ENCODE peak calls at places on chromosome 7, in four cellular contexts. One of them, this sample, is unnamed.

GRCh38 chr7:158322616-158323530 is 264.8 kb downstream of the PTPRN2 start:
- DNase-seq in suprapubic skin: no peak
- DNase-seq in fibroblast of mammary gland: no peak
- DNase-seq in upper lobe of right lung: no peak
- DNase-seq in this sample: no peak

GRCh38 chr7:33195264-33195663 is 65.9 kb downstream of the BBS9 start:
- DNase-seq in fibroblast of mammary gland: peak; percentile 96
- DNase-seq in suprapubic skin: no peak
- DNase-seq in upper lobe of right lung: no peak
- DNase-seq in this sample: peak; percentile 77

GRCh38 chr7:66974986-66975590 is 20.3 kb downstream of the SBDS start:
- DNase-seq in upper lobe of right lung: no peak
- DNase-seq in suprapubic skin: no peak
- DNase-seq in fibroblast of mammary gland: peak; percentile 29
- DNase-seq in this sample: no peak

GRCh38 chr7:44259547-44260457 is 59.0 kb downstream of the YKT6 start:
- DNase-seq in suprapubic skin: no peak
- DNase-seq in fibroblast of mammary gland: peak; percentile 99
- DNase-seq in upper lobe of right lung: no peak
- DNase-seq in this sample: peak; percentile 99

GRCh38 chr7:2713370-2713769 is 25.4 kb downstream of the AMZ1 start:
- DNase-seq in upper lobe of right lung: no peak
- DNase-seq in fibroblast of mammary gland: no peak
- DNase-seq in suprapubic skin: no peak
- DNase-seq in this sample: no peak

GRCh38 chr7:112144284-112145059 is 61.7 kb downstream of the DOCK4 start:
- DNase-seq in upper lobe of right lung: no peak
- DNase-seq in suprapubic skin: no peak
- DNase-seq in fibroblast of mammary gland: peak; percentile 29
- DNase-seq in this sample: peak; percentile 62

GRCh38 chr7:8365499-8366110 is 67.8 kb upstream of the NXPH1 start:
- DNase-seq in fibroblast of mammary gland: no peak
- DNase-seq in upper lobe of right lung: no peak
- DNase-seq in suprapubic skin: no peak
- DNase-seq in this sample: no peak

GRCh38 chr7:91541641-91542040 is 277.4 kb downstream of the FZD1 start:
- DNase-seq in upper lobe of right lung: no peak
- DNase-seq in fibroblast of mammary gland: no peak
- DNase-seq in suprapubic skin: no peak
- DNase-seq in this sample: peak; percentile 27

GRCh38 chr7:133691727-133692450 is 435.3 kb upstream of the LRGUK start:
- DNase-seq in suprapubic skin: no peak
- DNase-seq in fibroblast of mammary gland: peak; percentile 80
- DNase-seq in upper lobe of right lung: no peak
- DNase-seq in this sample: peak; percentile 90

GRCh38 chr7:36880108-36880507 is 155.8 kb upstream of the AOAH start:
- DNase-seq in fibroblast of mammary gland: no peak
- DNase-seq in upper lobe of right lung: no peak
- DNase-seq in suprapubic skin: no peak
- DNase-seq in this sample: no peak

GRCh38 chr7:36884863-36885262 is 160.6 kb upstream of the AOAH start:
- DNase-seq in fibroblast of mammary gland: no peak
- DNase-seq in suprapubic skin: no peak
- DNase-seq in upper lobe of right lung: no peak
- DNase-seq in this sample: no peak

GRCh38 chr7:36878288-36878687 is 154.0 kb upstream of the AOAH start:
- DNase-seq in suprapubic skin: no peak
- DNase-seq in fibroblast of mammary gland: no peak
- DNase-seq in upper lobe of right lung: no peak
- DNase-seq in this sample: no peak

GRCh38 chr7:36879021-36879420 is 154.7 kb upstream of the AOAH start:
- DNase-seq in fibroblast of mammary gland: no peak
- DNase-seq in suprapubic skin: no peak
- DNase-seq in upper lobe of right lung: no peak
- DNase-seq in this sample: no peak

DNA sequence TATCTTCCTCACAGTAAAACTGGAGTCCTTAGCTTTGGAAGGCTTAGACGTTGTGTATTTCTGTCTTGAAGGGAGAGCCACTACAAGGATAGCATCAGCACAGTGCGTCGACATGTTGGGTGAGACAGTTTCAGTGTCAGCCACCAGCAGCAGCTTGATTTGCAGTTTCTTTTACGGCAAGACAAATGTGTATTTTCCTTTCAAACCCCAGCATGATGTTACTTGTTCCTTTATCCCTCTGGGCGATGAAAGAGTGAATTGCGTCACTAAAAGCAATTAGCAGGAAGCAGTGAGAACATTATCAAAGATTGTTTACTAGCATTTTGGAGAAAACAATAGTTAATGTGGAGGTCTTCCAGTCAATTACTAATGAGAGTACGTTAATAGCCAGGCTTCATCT is 156.9 kb upstream of the AOAH start:
- DNase-seq in fibroblast of mammary gland: no peak
- DNase-seq in suprapubic skin: no peak
- DNase-seq in upper lobe of right lung: no peak
- DNase-seq in this sample: no peak
- TF ChIP-seq CTCF in fibroblast of mammary gland: no peak
- TF ChIP-seq CTCF in suprapubic skin: no peak
- TF ChIP-seq CTCF in upper lobe of right lung: no peak
- TF ChIP-seq CTCF in this sample: no peak

GRCh38 chr7:4845740-4846142 is 16.1 kb downstream of the PAPOLB start:
- DNase-seq in fibroblast of mammary gland: peak; percentile 7
- DNase-seq in suprapubic skin: peak; percentile 49
- DNase-seq in upper lobe of right lung: peak; percentile 48
- DNase-seq in this sample: peak; percentile 20
- TF ChIP-seq CTCF in fibroblast of mammary gland: no peak
- TF ChIP-seq CTCF in suprapubic skin: no peak
- TF ChIP-seq CTCF in upper lobe of right lung: peak; percentile 21
- TF ChIP-seq CTCF in this sample: peak; percentile 32

GRCh38 chr7:149150981-149151380 is 3.7 kb downstream of the ZNF398 start:
- DNase-seq in suprapubic skin: no peak
- DNase-seq in fibroblast of mammary gland: no peak
- DNase-seq in upper lobe of right lung: no peak
- DNase-seq in this sample: no peak

GRCh38 chr7:149153346-149153745 is 6.1 kb downstream of the ZNF398 start:
- DNase-seq in suprapubic skin: no peak
- DNase-seq in upper lobe of right lung: no peak
- DNase-seq in fibroblast of mammary gland: no peak
- DNase-seq in this sample: no peak

GRCh38 chr7:149144996-149145850 is 2.0 kb upstream of the ZNF398 start:
- DNase-seq in suprapubic skin: no peak
- DNase-seq in upper lobe of right lung: no peak
- DNase-seq in fibroblast of mammary gland: no peak
- DNase-seq in this sample: no peak

GRCh38 chr7:149147072-149147729 is at the start of gene ZNF398:
- DNase-seq in fibroblast of mammary gland: peak; percentile 70
- DNase-seq in upper lobe of right lung: peak; percentile 91
- DNase-seq in suprapubic skin: no peak
- DNase-seq in this sample: peak; percentile 70

GRCh38 chr7:149147730-149148653 is 739 bp downstream of the ZNF398 start:
- DNase-seq in upper lobe of right lung: peak; percentile 84
- DNase-seq in suprapubic skin: peak; percentile 89
- DNase-seq in fibroblast of mammary gland: peak; percentile 41
- DNase-seq in this sample: peak; percentile 38
- TF ChIP-seq CTCF in upper lobe of right lung: no peak
- TF ChIP-seq CTCF in suprapubic skin: no peak
- TF ChIP-seq CTCF in fibroblast of mammary gland: no peak
- TF ChIP-seq CTCF in this sample: no peak

GRCh38 chr7:32072397-32072796 is 2.2 kb upstream of the PDE1C start:
- DNase-seq in suprapubic skin: no peak
- DNase-seq in fibroblast of mammary gland: no peak
- DNase-seq in upper lobe of right lung: no peak
- DNase-seq in this sample: no peak
- TF ChIP-seq CTCF in suprapubic skin: no peak
- TF ChIP-seq CTCF in fibroblast of mammary gland: peak; percentile 5
- TF ChIP-seq CTCF in upper lobe of right lung: peak; percentile 12
- TF ChIP-seq CTCF in this sample: peak; percentile 8

This sample was measured in fibroblast of the aortic adventitia.